ENCODE peak calls at places on chromosome 16, in eight cellular contexts. B is GM13976, Y is WTC11, Z is lower leg skin, W is cardiac muscle cell, U is neural crest cell, J is testis, I is HCT116. D is an unnamed sample.

GRCh38 chr16:74736531-74737157 is 36.0 kb upstream of the MLKL start:
- DNase-seq in I (no peak), Z (no peak), B (no peak), U (no peak), W (no peak), Y (no peak), J (no peak), D (no peak)

GRCh38 chr16:64878964-64879363 is 242.9 kb downstream of the CDH11 start:
- DNase-seq in I (no peak), J (no peak), Z (no peak), W (no peak), B (no peak), U (no peak), Y (no peak), D (no peak)

GRCh38 chr16:12546918-12547607 is 256.6 kb downstream of the CPPED1 start:
- DNase-seq in Z (no peak), U (no peak), I (no peak), Y (no peak), J (no peak), W (no peak), B (peak), D (peak)

GRCh38 chr16:50469121-50469743 is 79.0 kb upstream of the NKD1 start:
- DNase-seq in Z (peak), W (no peak), I (no peak), B (no peak), Y (no peak), J (no peak), U (no peak), D (no peak)

GRCh38 chr16:46736695-46737094 is 11.4 kb downstream of the MYLK3 start:
- DNase-seq in W (peak), J (peak), B (no peak), Y (no peak), U (no peak), Z (no peak), I (no peak), D (no peak)

GRCh38 chr16:67926181-67926742 is 5.4 kb downstream of the CTRL start:
- DNase-seq in U (no peak), Z (peak), I (no peak), B (no peak), Y (peak), J (no peak), W (no peak), D (no peak)

GRCh38 chr16:15907863-15908478 is 19.6 kb upstream of the CEP20 start:
- DNase-seq in Y (peak), B (peak), I (peak), J (peak), U (no peak), W (peak), Z (no peak), D (peak)

GRCh38 chr16:67664871-67665270 is 1.7 kb downstream of the ENKD1 start:
- DNase-seq in I (no peak), Z (no peak), Y (no peak), W (no peak), B (no peak), J (no peak), U (no peak), D (no peak)

GRCh38 chr16:3266873-3267537 is 10.6 kb upstream of the MEFV start:
- DNase-seq in Y (no peak), U (no peak), W (peak), B (no peak), I (peak), Z (no peak), J (peak), D (no peak)

GRCh38 chr16:50272111-50272571 is 5.8 kb downstream of the ADCY7 start:
- DNase-seq in J (no peak), U (no peak), B (no peak), Y (no peak), W (no peak), I (no peak), Z (no peak), D (no peak)

GRCh38 chr16:10876799-10877341 is at the start of gene CIITA:
- DNase-seq in Z (peak), I (peak), W (peak), B (peak), Y (no peak), J (peak), U (no peak), D (peak)

GRCh38 chr16:48526058-48526957 is 83.7 kb downstream of the N4BP1 start:
- DNase-seq in Y (peak), I (peak), W (no peak), J (no peak), B (peak), U (no peak), Z (peak), D (peak)

GRCh38 chr16:27618611-27619380 is 68.9 kb downstream of the KATNIP start:
- DNase-seq in W (no peak), Z (no peak), U (no peak), Y (no peak), I (no peak), B (no peak), J (no peak), D (no peak)

GRCh38 chr16:83958842-83959565 is 6.0 kb downstream of the OSGIN1 start:
- DNase-seq in I (no peak), U (no peak), Z (no peak), Y (no peak), J (no peak), W (no peak), B (no peak), D (no peak)

GRCh38 chr16:14061732-14062259 is 9.3 kb upstream of the MRTFB start:
- DNase-seq in U (no peak), J (no peak), Z (peak), W (no peak), B (no peak), I (no peak), Y (no peak), D (no peak)

GRCh38 chr16:80167657-80168056 is 373.1 kb upstream of the DYNLRB2 start:
- DNase-seq in U (no peak), W (no peak), I (no peak), J (no peak), Y (no peak), Z (no peak), B (no peak), D (no peak)

GRCh38 chr16:2211923-2212347 is 1.3 kb upstream of the BRICD5 start:
- DNase-seq in U (no peak), W (no peak), I (no peak), Y (no peak), J (peak), Z (no peak), B (no peak), D (no peak)

GRCh38 chr16:52581530-52581929 is 34.6 kb upstream of the TOX3 start:
- DNase-seq in B (no peak), J (no peak), W (no peak), Z (no peak), Y (no peak), U (no peak), I (no peak), D (no peak)

GRCh38 chr16:75340715-75341500 is 89.5 kb upstream of the BCAR1 start:
- DNase-seq in I (no peak), U (no peak), W (peak), J (no peak), Y (no peak), Z (no peak), B (no peak), D (no peak)

GRCh38 chr16:71230122-71230845 is at the start of gene HYDIN:
- DNase-seq in B (no peak), Z (no peak), Y (peak), W (peak), J (peak), U (peak), I (no peak), D (no peak)

GRCh38 chr16:11909653-11910551 is 5.9 kb downstream of the GSPT1 start:
- DNase-seq in I (no peak), Z (no peak), U (no peak), Y (no peak), B (no peak), W (peak), J (no peak), D (no peak)

GRCh38 chr16:8720080-8720966 is 45.9 kb downstream of the ABAT start:
- DNase-seq in B (peak), W (no peak), I (no peak), Z (no peak), Y (peak), J (peak), U (peak), D (peak)

GRCh38 chr16:19132898-19133297 is 19.1 kb downstream of the ITPRIPL2 start:
- DNase-seq in J (no peak), W (no peak), U (no peak), I (no peak), Y (no peak), Z (peak), B (no peak), D (no peak)

DNA sequence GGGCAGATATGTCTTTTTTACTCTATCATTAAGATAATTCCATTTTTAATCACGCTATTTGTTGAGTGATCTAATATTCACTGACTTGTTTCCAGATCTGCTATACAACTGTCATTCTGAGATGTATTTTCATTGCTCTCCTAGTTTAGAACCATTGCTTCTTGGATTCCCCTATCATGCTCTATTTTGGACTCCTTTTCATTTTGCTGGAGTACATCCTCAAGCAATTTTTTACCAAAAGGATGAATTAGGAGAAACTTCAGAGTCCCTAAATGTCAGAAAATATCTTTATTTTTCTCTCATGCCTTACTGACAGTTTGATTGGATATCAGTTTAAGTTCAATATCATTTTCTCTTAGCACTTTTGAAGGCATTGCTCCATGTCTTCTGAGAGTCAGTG is 9.8 kb downstream of the MT4 start:
- DNase-seq in I (no peak), J (no peak), W (no peak), Z (no peak), Y (no peak), U (no peak), B (no peak), D (no peak)
- TF ChIP-seq CTCF in I (no peak), J (no peak), W (no peak), Z (no peak), Y (no peak), U (no peak), B (no peak), D (no peak)

GRCh38 chr16:21101631-21102420 is 48.8 kb downstream of the DNAH3 start:
- DNase-seq in I (peak), U (no peak), W (peak), Y (peak), B (peak), Z (peak), J (peak), D (peak)
- TF ChIP-seq CTCF in I (peak), U (peak), W (peak), Y (peak), B (no peak), Z (no peak), J (peak), D (peak)

GRCh38 chr16:73071131-73071940 is 23.4 kb upstream of the ZFHX3 start:
- DNase-seq in I (no peak), U (no peak), Z (peak), Y (peak), W (peak), J (peak), B (no peak), D (no peak)
- TF ChIP-seq CTCF in I (no peak), U (no peak), Z (no peak), Y (no peak), W (no peak), J (no peak), B (no peak), D (no peak)

GRCh38 chr16:69859105-69859969 is 91.8 kb upstream of the CLEC18A start:
- DNase-seq in I (peak), J (peak), W (no peak), Z (no peak), U (no peak), Y (peak), B (peak), D (peak)
- TF ChIP-seq CTCF in I (peak), J (no peak), W (no peak), Z (no peak), U (peak), Y (no peak), B (peak), D (peak)

GRCh38 chr16:66263168-66263972 is 103.1 kb upstream of the CDH5 start:
- DNase-seq in Y (no peak), J (no peak), Z (peak), U (no peak), W (no peak), I (no peak), B (no peak), D (no peak)

GRCh38 chr16:66258916-66259845 is 107.3 kb upstream of the CDH5 start:
- DNase-seq in W (no peak), Z (peak), J (no peak), U (no peak), Y (no peak), B (no peak), I (no peak), D (no peak)

GRCh38 chr16:66262253-66263167 is 104.0 kb upstream of the CDH5 start:
- DNase-seq in W (peak), B (no peak), J (peak), I (no peak), U (no peak), Y (no peak), Z (peak), D (no peak)

GRCh38 chr16:66261826-66262225 is 104.7 kb upstream of the CDH5 start:
- DNase-seq in I (no peak), Y (no peak), W (no peak), Z (peak), B (no peak), J (no peak), U (no peak), D (no peak)

DNA sequence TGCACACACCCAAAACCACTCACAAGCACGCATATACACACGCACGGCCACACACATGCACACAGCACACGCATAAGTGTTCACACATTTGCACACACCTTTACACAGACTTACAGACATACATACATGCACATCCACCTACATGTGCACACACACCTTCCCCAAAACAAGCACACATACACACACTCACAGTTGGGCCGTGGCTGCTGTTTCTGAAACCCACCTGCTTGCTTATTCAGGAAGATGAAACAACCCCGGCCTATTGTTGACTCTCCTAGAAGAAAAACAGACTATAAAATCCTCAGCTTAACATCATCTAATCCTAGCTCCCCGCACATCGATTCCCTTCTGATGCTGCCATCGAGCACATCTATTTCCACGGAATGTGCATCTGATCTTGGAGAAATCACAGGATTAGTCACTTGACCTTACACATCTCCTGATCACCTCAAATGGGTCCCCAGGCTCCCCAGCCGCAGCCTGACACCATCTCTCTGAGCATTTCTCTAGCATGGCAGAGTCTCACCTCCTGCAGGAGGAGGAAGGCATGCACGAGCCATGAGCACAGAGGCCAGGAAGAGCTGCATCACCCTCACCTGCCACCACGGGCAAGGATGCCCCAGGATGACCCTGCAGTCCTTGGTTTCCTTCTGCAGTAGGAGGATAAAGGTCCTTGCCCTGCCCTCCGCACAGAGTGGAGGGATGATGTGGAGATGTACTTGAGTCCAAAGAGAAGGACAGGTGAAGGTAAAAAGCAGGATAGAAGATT is 105.8 kb upstream of the CDH5 start:
- DNase-seq in Z (peak), J (no peak), B (no peak), U (no peak), I (no peak), W (no peak), Y (no peak), D (no peak)
- TF ChIP-seq CTCF in Z (no peak), J (no peak), B (no peak), U (no peak), I (no peak), W (no peak), Y (no peak), D (no peak)

DNA sequence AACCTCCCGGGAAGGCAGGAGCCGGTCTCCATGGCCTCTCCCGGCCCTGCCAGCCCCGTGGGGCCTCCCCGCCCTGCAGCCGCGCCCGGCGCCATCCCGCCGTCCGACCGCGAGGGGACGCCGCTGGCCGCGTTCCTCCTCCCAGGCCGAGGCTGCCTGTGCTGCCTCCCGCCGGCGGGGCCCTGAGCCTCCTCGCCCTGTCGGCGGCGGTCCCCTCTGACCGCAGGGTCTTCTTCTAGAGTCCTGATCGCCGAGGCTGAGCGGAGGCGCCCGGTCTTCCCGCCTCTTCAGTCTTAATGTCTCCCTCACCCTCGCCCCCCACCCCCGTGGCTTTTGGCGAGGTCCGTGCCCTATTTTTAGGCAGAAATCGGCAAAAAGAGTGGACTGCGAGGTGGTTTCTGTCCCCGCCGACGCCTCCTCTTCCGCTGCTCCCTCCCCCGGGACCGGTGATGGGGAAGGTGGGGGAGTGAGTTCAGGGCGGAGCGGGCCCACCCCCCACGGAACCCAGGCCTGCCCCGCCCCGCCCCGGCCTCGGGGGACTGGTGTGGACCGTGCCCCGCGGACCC is 794 bp upstream of the CPNE7 start:
- DNase-seq in Y (peak), I (peak), B (peak), W (peak), J (peak), U (peak), Z (no peak), D (peak)
- TF ChIP-seq CTCF in Y (peak), I (peak), B (peak), W (peak), J (peak), U (peak), Z (no peak), D (peak)

GRCh38 chr16:55846598-55847346 is 13.9 kb upstream of the CES1 start:
- DNase-seq in B (no peak), I (no peak), U (no peak), W (no peak), Z (no peak), Y (no peak), J (no peak), D (no peak)

GRCh38 chr16:55842369-55843104 is 9.6 kb upstream of the CES1 start:
- DNase-seq in W (peak), Z (no peak), I (peak), J (peak), Y (no peak), U (peak), B (peak), D (peak)

GRCh38 chr16:55843105-55843395 is 10.2 kb upstream of the CES1 start:
- DNase-seq in I (no peak), U (no peak), J (no peak), W (no peak), Y (no peak), B (no peak), Z (no peak), D (no peak)
- TF ChIP-seq CTCF in I (no peak), U (no peak), J (no peak), W (no peak), Y (no peak), B (no peak), Z (no peak), D (no peak)

GRCh38 chr16:54335230-54335629 is 48.6 kb upstream of the IRX3 start:
- DNase-seq in I (no peak), U (no peak), Y (no peak), J (no peak), B (no peak), W (no peak), Z (no peak), D (no peak)

GRCh38 chr16:54331241-54332002 is 44.8 kb upstream of the IRX3 start:
- DNase-seq in Z (no peak), B (no peak), Y (peak), W (no peak), J (no peak), U (no peak), I (no peak), D (no peak)

GRCh38 chr16:54336805-54337204 is 50.2 kb upstream of the IRX3 start:
- DNase-seq in B (no peak), W (no peak), I (no peak), U (no peak), Z (no peak), Y (no peak), J (no peak), D (no peak)

DNA sequence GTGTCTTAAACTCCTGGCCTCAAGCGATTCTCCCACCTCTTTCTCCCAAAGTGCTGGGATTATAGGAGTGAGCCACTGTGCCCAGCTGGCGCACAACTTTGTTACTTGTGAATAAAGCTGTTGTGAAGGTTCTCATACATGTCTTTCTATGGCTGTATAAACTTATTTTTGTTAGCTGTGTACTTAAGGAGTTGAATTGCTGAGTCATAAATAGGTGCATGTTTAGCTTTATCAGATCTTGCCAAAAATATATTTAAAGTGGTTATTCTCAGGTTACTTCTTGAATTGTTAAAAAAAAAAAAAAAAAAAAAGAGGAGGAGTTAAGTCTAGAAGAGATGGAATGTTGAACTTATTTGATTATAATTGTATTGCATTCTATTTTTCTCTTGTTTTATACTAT is 47.6 kb upstream of the IRX3 start:
- DNase-seq in J (no peak), W (no peak), B (no peak), Z (no peak), Y (no peak), U (no peak), I (no peak), D (no peak)
- TF ChIP-seq CTCF in J (no peak), W (no peak), B (no peak), Z (no peak), Y (no peak), U (no peak), I (no peak), D (no peak)

GRCh38 chr16:30946671-30947532 is 2.0 kb upstream of the ORAI3 start:
- DNase-seq in B (no peak), Y (no peak), I (no peak), W (no peak), J (no peak), Z (peak), U (no peak), D (no peak)

GRCh38 chr16:30948956-30949654 is at the start of gene ORAI3:
- DNase-seq in W (peak), U (peak), I (no peak), J (peak), B (peak), Z (peak), Y (peak), D (peak)

GRCh38 chr16:30947533-30948086 is 1.3 kb upstream of the ORAI3 start:
- DNase-seq in Z (no peak), I (no peak), Y (no peak), B (no peak), W (no peak), U (no peak), J (no peak), D (no peak)

GRCh38 chr16:30949655-30950515 is 1.0 kb downstream of the ORAI3 start:
- DNase-seq in U (no peak), J (peak), Z (peak), I (peak), B (peak), W (peak), Y (peak), D (peak)

GRCh38 chr16:30948087-30948955 is 547 bp upstream of the ORAI3 start:
- DNase-seq in W (peak), Y (peak), I (peak), J (peak), U (peak), Z (peak), B (peak), D (peak)
- TF ChIP-seq CTCF in W (no peak), Y (no peak), I (no peak), J (no peak), U (no peak), Z (no peak), B (no peak), D (no peak)

GRCh38 chr16:86512860-86513470 is 2.6 kb downstream of the FOXF1 start:
- DNase-seq in Z (no peak), J (no peak), U (no peak), Y (no peak), W (no peak), I (no peak), B (no peak), D (no peak)
- TF ChIP-seq CTCF in Z (no peak), J (no peak), U (no peak), Y (no peak), W (no peak), I (no peak), B (no peak), D (no peak)